ENCODE peak calls at places on chromosomes 6 and 20, in ten cellular contexts. One of them, this sample, is unnamed. For H3K4me1, the result is how much of the 10 kb centered on the place peaks cover.

GRCh38 chr6:134967711-134968110 is 17.8 kb upstream of the ALDH8A1 start:
- DNase-seq in uterus: no peak
- DNase-seq in A549: no peak
- DNase-seq in stomach: no peak
- DNase-seq in PC-3: no peak
- DNase-seq in GM23338: no peak
- DNase-seq in HCT116: no peak
- DNase-seq in astrocyte: no peak
- DNase-seq in SJSA1: no peak
- DNase-seq in IMR-90: no peak
- DNase-seq in this sample: no peak

GRCh38 chr6:137399949-137400443 is 94.2 kb downstream of the OLIG3 start:
- DNase-seq in A549: no peak
- DNase-seq in SJSA1: no peak
- DNase-seq in PC-3: no peak
- DNase-seq in IMR-90: no peak
- DNase-seq in HCT116: no peak
- DNase-seq in GM23338: peak
- DNase-seq in astrocyte: no peak
- DNase-seq in stomach: no peak
- DNase-seq in uterus: no peak
- DNase-seq in this sample: no peak

GRCh38 chr20:57529160-57529585 is 4.2 kb upstream of the CTCFL start:
- DNase-seq in IMR-90: no peak
- DNase-seq in astrocyte: no peak
- DNase-seq in PC-3: no peak
- DNase-seq in stomach: no peak
- DNase-seq in A549: no peak
- DNase-seq in uterus: no peak
- DNase-seq in SJSA1: no peak
- DNase-seq in HCT116: no peak
- DNase-seq in GM23338: no peak
- DNase-seq in this sample: no peak

GRCh38 chr20:44215125-44215524 is 4.6 kb upstream of the OSER1 start:
- DNase-seq in HCT116: peak
- DNase-seq in stomach: peak
- DNase-seq in astrocyte: peak
- DNase-seq in uterus: peak
- DNase-seq in SJSA1: peak
- DNase-seq in IMR-90: peak
- DNase-seq in A549: peak
- DNase-seq in PC-3: peak
- DNase-seq in GM23338: peak
- DNase-seq in this sample: peak

GRCh38 chr20:20743511-20744169 is 31.2 kb upstream of the RALGAPA2 start:
- DNase-seq in PC-3: no peak
- DNase-seq in uterus: peak
- DNase-seq in A549: no peak
- DNase-seq in HCT116: no peak
- DNase-seq in SJSA1: no peak
- DNase-seq in GM23338: peak
- DNase-seq in IMR-90: no peak
- DNase-seq in astrocyte: peak
- DNase-seq in stomach: peak
- DNase-seq in this sample: no peak

GRCh38 chr6:105135056-105135455 is 44.8 kb downstream of the POPDC3 start:
- DNase-seq in PC-3: peak
- DNase-seq in HCT116: no peak
- DNase-seq in IMR-90: peak
- DNase-seq in A549: peak
- DNase-seq in GM23338: peak
- DNase-seq in astrocyte: peak
- DNase-seq in uterus: no peak
- DNase-seq in SJSA1: peak
- DNase-seq in stomach: no peak
- DNase-seq in this sample: no peak

GRCh38 chr20:36336204-36336603 is 30.1 kb downstream of the DLGAP4 start:
- DNase-seq in uterus: no peak
- DNase-seq in IMR-90: no peak
- DNase-seq in astrocyte: no peak
- DNase-seq in SJSA1: no peak
- DNase-seq in GM23338: no peak
- DNase-seq in A549: no peak
- DNase-seq in PC-3: no peak
- DNase-seq in HCT116: no peak
- DNase-seq in stomach: no peak
- DNase-seq in this sample: no peak

GRCh38 chr20:42697962-42698361 is 491.7 kb downstream of the PTPRT start:
- DNase-seq in GM23338: no peak
- DNase-seq in PC-3: no peak
- DNase-seq in IMR-90: no peak
- DNase-seq in SJSA1: no peak
- DNase-seq in HCT116: no peak
- DNase-seq in stomach: no peak
- DNase-seq in uterus: no peak
- DNase-seq in A549: no peak
- DNase-seq in astrocyte: no peak
- DNase-seq in this sample: no peak

GRCh38 chr6:35294308-35294945 is 3.2 kb upstream of the DEF6 start:
- DNase-seq in PC-3: peak
- DNase-seq in SJSA1: peak
- DNase-seq in GM23338: peak
- DNase-seq in A549: peak
- DNase-seq in astrocyte: no peak
- DNase-seq in stomach: peak
- DNase-seq in IMR-90: peak
- DNase-seq in uterus: no peak
- DNase-seq in HCT116: peak
- DNase-seq in this sample: peak

GRCh38 chr6:152734630-152735029 is 16.0 kb upstream of the VIP start:
- DNase-seq in uterus: no peak
- DNase-seq in stomach: no peak
- DNase-seq in astrocyte: no peak
- DNase-seq in SJSA1: no peak
- DNase-seq in PC-3: no peak
- DNase-seq in IMR-90: no peak
- DNase-seq in A549: no peak
- DNase-seq in HCT116: no peak
- DNase-seq in GM23338: no peak
- DNase-seq in this sample: no peak

GRCh38 chr20:50724851-50725721 is 6.3 kb upstream of the PARD6B start:
- DNase-seq in uterus: peak
- DNase-seq in stomach: peak
- DNase-seq in A549: peak
- DNase-seq in GM23338: peak
- DNase-seq in PC-3: peak
- DNase-seq in HCT116: peak
- DNase-seq in SJSA1: peak
- DNase-seq in astrocyte: peak
- DNase-seq in IMR-90: peak
- DNase-seq in this sample: no peak

GRCh38 chr20:13991311-13991710 is 897 bp upstream of the SEL1L2 start:
- DNase-seq in A549: no peak
- DNase-seq in PC-3: no peak
- DNase-seq in GM23338: peak
- DNase-seq in HCT116: no peak
- DNase-seq in IMR-90: no peak
- DNase-seq in astrocyte: no peak
- DNase-seq in SJSA1: no peak
- DNase-seq in uterus: no peak
- DNase-seq in stomach: no peak
- DNase-seq in this sample: no peak
- H3K27ac ChIP-seq in A549: no peak
- H3K27ac ChIP-seq in PC-3: no peak
- H3K27ac ChIP-seq in GM23338: no peak
- H3K27ac ChIP-seq in HCT116: no peak
- H3K27ac ChIP-seq in IMR-90: no peak
- H3K27ac ChIP-seq in astrocyte: no peak
- H3K27ac ChIP-seq in SJSA1: no peak
- H3K27ac ChIP-seq in uterus: no peak
- H3K27ac ChIP-seq in stomach: no peak
- H3K27ac ChIP-seq in this sample: no peak

GRCh38 chr6:108174371-108175175 is 8.8 kb downstream of the NR2E1 start:
- DNase-seq in IMR-90: peak
- DNase-seq in HCT116: no peak
- DNase-seq in stomach: no peak
- DNase-seq in SJSA1: no peak
- DNase-seq in astrocyte: peak
- DNase-seq in GM23338: peak
- DNase-seq in uterus: no peak
- DNase-seq in PC-3: no peak
- DNase-seq in A549: no peak
- DNase-seq in this sample: no peak

GRCh38 chr6:108176281-108177089 is 10.7 kb downstream of the NR2E1 start:
- DNase-seq in IMR-90: no peak
- DNase-seq in PC-3: no peak
- DNase-seq in GM23338: peak
- DNase-seq in uterus: no peak
- DNase-seq in stomach: no peak
- DNase-seq in astrocyte: no peak
- DNase-seq in A549: no peak
- DNase-seq in HCT116: no peak
- DNase-seq in SJSA1: no peak
- DNase-seq in this sample: no peak

GRCh38 chr6:108175592-108176279 is 9.9 kb downstream of the NR2E1 start:
- DNase-seq in astrocyte: no peak
- DNase-seq in A549: no peak
- DNase-seq in GM23338: peak
- DNase-seq in PC-3: no peak
- DNase-seq in SJSA1: no peak
- DNase-seq in IMR-90: no peak
- DNase-seq in HCT116: no peak
- DNase-seq in uterus: no peak
- DNase-seq in stomach: no peak
- DNase-seq in this sample: no peak

GRCh38 chr6:108171918-108172516 is 6.2 kb downstream of the NR2E1 start:
- DNase-seq in PC-3: no peak
- DNase-seq in A549: no peak
- DNase-seq in GM23338: no peak
- DNase-seq in uterus: no peak
- DNase-seq in astrocyte: no peak
- DNase-seq in IMR-90: no peak
- DNase-seq in SJSA1: no peak
- DNase-seq in stomach: no peak
- DNase-seq in HCT116: no peak
- DNase-seq in this sample: no peak

GRCh38 chr6:108175176-108175591 is 9.4 kb downstream of the NR2E1 start:
- DNase-seq in uterus: no peak
- DNase-seq in HCT116: no peak
- DNase-seq in A549: no peak
- DNase-seq in SJSA1: no peak
- DNase-seq in astrocyte: no peak
- DNase-seq in stomach: no peak
- DNase-seq in GM23338: no peak
- DNase-seq in IMR-90: no peak
- DNase-seq in PC-3: no peak
- DNase-seq in this sample: no peak
- H3K4me3 ChIP-seq in uterus: no peak
- H3K4me3 ChIP-seq in HCT116: no peak
- H3K4me3 ChIP-seq in A549: no peak
- H3K4me3 ChIP-seq in SJSA1: no peak
- H3K4me3 ChIP-seq in astrocyte: no peak
- H3K4me3 ChIP-seq in stomach: peak
- H3K4me3 ChIP-seq in GM23338: peak
- H3K4me3 ChIP-seq in IMR-90: no peak
- H3K4me3 ChIP-seq in PC-3: peak
- H3K4me3 ChIP-seq in this sample: no peak

DNA sequence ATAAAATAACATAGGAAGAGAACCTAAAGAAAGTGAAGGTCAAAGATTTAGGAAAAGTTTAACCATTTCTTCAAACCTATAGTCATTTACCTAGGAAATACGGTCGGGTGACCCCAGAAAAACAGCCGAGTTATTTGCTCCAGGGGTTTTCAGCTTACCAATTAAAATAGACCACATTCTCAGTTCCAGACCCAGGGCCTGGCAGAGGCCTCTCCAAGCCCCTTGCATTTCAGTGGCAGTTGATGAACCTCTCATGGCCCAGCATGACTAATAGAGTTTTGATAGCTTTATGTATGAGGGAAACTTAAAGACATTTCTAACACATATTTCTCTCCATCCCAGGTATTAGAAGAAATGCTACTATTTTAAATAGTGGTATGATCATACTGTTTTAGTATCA is 113.5 kb downstream of the OGFRL1 start:
- DNase-seq in A549: no peak
- DNase-seq in HCT116: no peak
- DNase-seq in astrocyte: no peak
- DNase-seq in IMR-90: no peak
- DNase-seq in GM23338: no peak
- DNase-seq in SJSA1: no peak
- DNase-seq in uterus: no peak
- DNase-seq in stomach: no peak
- DNase-seq in PC-3: no peak
- DNase-seq in this sample: no peak
- H3K4me1 ChIP-seq in A549: half or more
- H3K4me1 ChIP-seq in HCT116: under half
- H3K4me1 ChIP-seq in astrocyte: under half
- H3K4me1 ChIP-seq in IMR-90: under half
- H3K4me1 ChIP-seq in GM23338: under half
- H3K4me1 ChIP-seq in SJSA1: under half
- H3K4me1 ChIP-seq in uterus: under half
- H3K4me1 ChIP-seq in stomach: under half
- H3K4me1 ChIP-seq in PC-3: half or more
- H3K4me1 ChIP-seq in this sample: under half

GRCh38 chr6:168216741-168217140 is 102.8 kb downstream of the DACT2 start:
- DNase-seq in SJSA1: no peak
- DNase-seq in IMR-90: no peak
- DNase-seq in astrocyte: no peak
- DNase-seq in HCT116: no peak
- DNase-seq in stomach: no peak
- DNase-seq in PC-3: no peak
- DNase-seq in A549: no peak
- DNase-seq in GM23338: no peak
- DNase-seq in uterus: no peak
- DNase-seq in this sample: no peak

GRCh38 chr6:168219167-168219566 is 100.4 kb downstream of the DACT2 start:
- DNase-seq in A549: no peak
- DNase-seq in SJSA1: no peak
- DNase-seq in GM23338: no peak
- DNase-seq in astrocyte: no peak
- DNase-seq in IMR-90: no peak
- DNase-seq in PC-3: no peak
- DNase-seq in HCT116: no peak
- DNase-seq in stomach: no peak
- DNase-seq in uterus: no peak
- DNase-seq in this sample: no peak

GRCh38 chr6:168217216-168217879 is 102.2 kb downstream of the DACT2 start:
- DNase-seq in PC-3: no peak
- DNase-seq in IMR-90: no peak
- DNase-seq in stomach: no peak
- DNase-seq in A549: no peak
- DNase-seq in GM23338: no peak
- DNase-seq in uterus: no peak
- DNase-seq in SJSA1: no peak
- DNase-seq in HCT116: no peak
- DNase-seq in astrocyte: no peak
- DNase-seq in this sample: no peak

GRCh38 chr6:168219804-168220203 is 99.8 kb downstream of the DACT2 start:
- DNase-seq in PC-3: no peak
- DNase-seq in uterus: no peak
- DNase-seq in SJSA1: no peak
- DNase-seq in HCT116: no peak
- DNase-seq in stomach: no peak
- DNase-seq in IMR-90: no peak
- DNase-seq in astrocyte: no peak
- DNase-seq in A549: no peak
- DNase-seq in GM23338: no peak
- DNase-seq in this sample: no peak

GRCh38 chr6:168217880-168218537 is 101.6 kb downstream of the DACT2 start:
- DNase-seq in astrocyte: no peak
- DNase-seq in A549: no peak
- DNase-seq in GM23338: no peak
- DNase-seq in SJSA1: no peak
- DNase-seq in HCT116: no peak
- DNase-seq in PC-3: no peak
- DNase-seq in stomach: no peak
- DNase-seq in uterus: no peak
- DNase-seq in IMR-90: no peak
- DNase-seq in this sample: no peak
- H3K27ac ChIP-seq in astrocyte: no peak
- H3K27ac ChIP-seq in A549: no peak
- H3K27ac ChIP-seq in GM23338: no peak
- H3K27ac ChIP-seq in SJSA1: no peak
- H3K27ac ChIP-seq in HCT116: no peak
- H3K27ac ChIP-seq in PC-3: no peak
- H3K27ac ChIP-seq in stomach: no peak
- H3K27ac ChIP-seq in uterus: no peak
- H3K27ac ChIP-seq in IMR-90: no peak
- H3K27ac ChIP-seq in this sample: no peak

This sample was measured in CD8-positive, alpha-beta memory T cell.